ENCODE peak calls at places on chromosomes 4 and X, in eight cellular contexts. E is transverse colon, P is prostate gland, A is HCT116, Q is upper lobe of left lung, R is HepG2, L is GM12878, J is endothelial cell of umbilical vein. W is an unnamed sample.

GRCh38 chr4:128590773-128591172 is 218.7 kb upstream of the JADE1 start:
- DNase-seq in E (no peak), P (no peak), A (no peak), Q (no peak), R (no peak), L (no peak), J (no peak), W (no peak)

GRCh38 chrX:71099736-71100135 is 4.1 kb downstream of the FOXO4 start:
- DNase-seq in E (no peak), P (no peak), A (no peak), Q (no peak), R (no peak), L (no peak), J (no peak), W (no peak)

GRCh38 chr4:1601852-1602525 is 82.1 kb downstream of the FAM53A start:
- DNase-seq in E (no peak), P (no peak), A (no peak), Q (peak), R (no peak), L (no peak), J (no peak), W (no peak)

GRCh38 chr4:89838005-89838404 is 1.0 kb upstream of the SNCA start:
- DNase-seq in E (no peak), P (no peak), A (no peak), Q (no peak), R (no peak), L (no peak), J (peak), W (no peak)

GRCh38 chr4:148445071-148445902 is 3.1 kb upstream of the NR3C2 start:
- DNase-seq in E (peak), P (peak), A (no peak), Q (peak), R (no peak), L (no peak), J (peak), W (no peak)

GRCh38 chrX:7828594-7828993 is 14.4 kb upstream of the VCX start:
- DNase-seq in E (no peak), P (no peak), A (no peak), Q (no peak), R (peak), L (no peak), J (no peak), W (peak)

GRCh38 chr4:102717448-102718092 is 43.2 kb downstream of the MANBA start:
- DNase-seq in E (no peak), P (no peak), A (no peak), Q (no peak), R (peak), L (no peak), J (no peak), W (no peak)

GRCh38 chrX:104166735-104167436 is 633 bp downstream of the FAM199X start:
- DNase-seq in E (no peak), P (peak), A (no peak), Q (no peak), R (no peak), L (no peak), J (no peak), W (no peak)

GRCh38 chrX:24838624-24839023 is 144.9 kb downstream of the POLA1 start:
- DNase-seq in E (no peak), P (peak), A (no peak), Q (no peak), R (no peak), L (peak), J (peak), W (no peak)

DNA sequence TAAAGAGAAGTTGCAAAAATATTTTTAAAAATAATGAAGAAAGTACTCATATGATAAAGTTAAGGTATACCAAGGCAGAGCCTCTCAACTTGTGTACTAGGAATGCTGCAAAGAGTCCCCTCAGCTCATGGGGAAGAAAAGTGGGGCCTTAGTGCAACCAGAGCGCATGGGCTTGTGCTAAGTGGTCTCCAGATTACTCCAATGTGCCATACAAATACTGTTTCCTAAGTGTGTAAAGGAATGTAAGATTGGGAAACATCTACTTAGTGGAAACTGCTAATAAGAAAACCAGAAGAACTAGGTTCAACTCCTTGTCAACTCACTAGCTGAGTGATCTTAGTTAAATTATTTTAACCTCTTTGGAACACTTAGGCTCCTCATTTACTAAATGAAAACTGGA is 39.1 kb downstream of the NAF1 start:
- DNase-seq in E (no peak), P (no peak), A (no peak), Q (no peak), R (no peak), L (no peak), J (no peak), W (no peak)
- TF ChIP-seq POLR2AphosphoS5 in E (no peak), P (no peak), A (no peak), Q (no peak), R (no peak), L (no peak), J (no peak), W (no peak)

DNA sequence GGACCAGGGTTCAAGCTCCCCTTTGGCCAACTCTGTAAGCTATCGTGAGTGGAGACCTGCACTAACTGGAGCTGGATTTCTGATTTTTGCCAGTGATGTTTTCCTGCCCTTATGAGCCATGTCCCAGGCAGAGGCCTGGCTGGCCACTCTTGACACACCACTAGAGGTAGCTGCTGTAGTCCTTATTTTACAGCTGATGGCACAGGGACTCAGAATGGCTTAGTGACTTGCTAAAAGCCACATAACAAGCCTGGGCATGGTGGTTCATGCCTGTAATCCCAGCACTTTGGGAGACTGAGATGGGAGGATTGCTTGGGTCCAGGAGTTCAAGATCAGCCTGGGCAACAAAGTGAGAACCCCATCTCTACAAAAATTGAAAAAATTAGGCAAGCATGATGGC is 33.4 kb downstream of the CYTL1 start:
- DNase-seq in E (no peak), P (no peak), A (no peak), Q (no peak), R (no peak), L (no peak), J (no peak), W (no peak)
- TF ChIP-seq CTCF in E (no peak), P (no peak), A (peak), Q (no peak), R (peak), L (no peak), J (no peak), W (no peak)

DNA sequence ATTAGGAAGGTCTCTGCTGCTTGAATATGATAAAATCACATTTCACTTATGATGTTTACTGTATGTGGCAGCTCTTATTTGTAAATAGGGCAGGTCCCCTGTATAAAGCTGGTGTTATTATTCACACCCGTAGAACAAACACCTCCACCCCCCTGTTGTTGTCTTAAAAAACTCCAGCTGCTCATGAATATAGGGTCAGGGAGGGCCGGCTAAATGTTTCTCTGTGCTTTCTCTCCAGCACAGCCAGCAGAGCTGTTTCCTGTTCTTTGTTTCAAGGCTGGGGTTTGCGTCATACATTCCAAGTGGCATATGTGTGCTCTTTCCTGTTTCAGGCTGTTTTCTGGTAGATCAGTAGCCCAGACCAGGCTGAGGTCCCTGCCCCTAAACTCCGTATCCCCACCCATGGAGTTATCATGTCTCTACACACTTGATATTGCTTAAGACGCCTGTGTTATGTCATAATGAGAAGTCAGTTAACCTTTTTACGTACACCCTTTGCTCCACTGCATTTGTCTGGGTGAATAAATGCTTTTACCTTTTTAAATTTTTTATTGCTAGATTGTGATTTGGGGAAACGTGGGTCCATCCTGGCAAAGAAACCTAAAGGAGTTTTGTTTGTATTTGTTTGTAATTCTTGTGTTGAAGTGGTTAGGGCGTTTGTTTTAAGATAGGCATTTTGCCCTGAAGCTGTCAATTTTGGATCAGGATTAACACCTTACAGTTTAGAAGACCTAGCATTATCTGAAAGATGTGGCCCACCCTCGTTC is 3.2 kb downstream of the KLF3 start:
- DNase-seq in E (peak), P (peak), A (peak), Q (no peak), R (peak), L (no peak), J (peak), W (peak)
- H3K4me3 ChIP-seq in E (peak), P (peak), A (peak), Q (peak), R (peak), L (peak), J (peak), W (peak)

GRCh38 chr4:125991398-125991797 is 676.6 kb downstream of the FAT4 start:
- DNase-seq in E (no peak), P (no peak), A (no peak), Q (no peak), R (no peak), L (no peak), J (no peak), W (no peak)

GRCh38 chr4:125988464-125988863 is 673.7 kb downstream of the FAT4 start:
- DNase-seq in E (no peak), P (no peak), A (no peak), Q (no peak), R (no peak), L (no peak), J (no peak), W (no peak)

GRCh38 chr4:125985856-125986255 is 671.1 kb downstream of the FAT4 start:
- DNase-seq in E (no peak), P (no peak), A (no peak), Q (no peak), R (no peak), L (peak), J (no peak), W (no peak)

GRCh38 chr4:125983168-125983567 is 668.4 kb downstream of the FAT4 start:
- DNase-seq in E (no peak), P (no peak), A (no peak), Q (no peak), R (no peak), L (no peak), J (no peak), W (no peak)

DNA sequence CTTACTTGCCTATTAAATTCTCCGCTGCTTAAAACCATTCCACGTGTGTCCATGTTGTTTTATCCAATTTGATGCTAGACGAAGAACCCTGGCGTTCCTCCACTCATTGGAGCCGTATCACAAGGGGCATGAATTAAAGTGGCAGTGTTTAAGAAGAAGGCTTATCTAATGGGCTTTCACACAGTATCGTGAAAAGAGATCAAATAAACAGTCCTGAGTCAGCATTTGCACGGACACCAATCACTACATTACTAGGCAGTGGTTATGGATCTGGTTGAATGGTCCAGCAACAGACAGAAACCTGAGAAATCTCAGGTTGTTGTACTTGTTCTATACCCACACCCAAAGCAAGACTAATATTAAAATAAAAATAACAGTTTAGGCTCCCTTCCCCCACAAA is 671.6 kb downstream of the FAT4 start:
- DNase-seq in E (no peak), P (no peak), A (no peak), Q (no peak), R (no peak), L (no peak), J (no peak), W (no peak)
- TF ChIP-seq POLR2AphosphoS5 in E (no peak), P (no peak), A (no peak), Q (no peak), R (no peak), L (no peak), J (no peak), W (no peak)

W was measured in HL-60.